ENCODE peak calls at places on chromosomes 7 and 10, in eight cellular contexts. A is stimulated activated CD4-positive, alpha-beta T cell treated with anti-CD3 and anti-CD28 coated beads, Interleukin-2, amount 100 ng/mL, for 24 hours; G is A172; Q is activated T-helper 1 cell treated with Interleukin-2 at 50 U/mL for 16 hours; P is progenitor cell of endocrine pancreas; C is GM20000; I is fibroblast of the aortic adventitia; N is right lobe of liver. U is an unnamed sample.
A peak's percentile ranks its signal among the peaks of the same experiment; 100 is the strongest.

GRCh38 chr7:29143698-29144203 is 2.6 kb downstream of the CPVL start:
- DNase-seq in A (no peak), G (no peak), Q (no peak), P (no peak), C (no peak), I (no peak), N (no peak), U (no peak)

GRCh38 chr7:146831875-146832274 is 715.3 kb downstream of the CNTNAP2 start:
- DNase-seq in A (no peak), G (no peak), Q (no peak), P (no peak), C (no peak), I (no peak), N (no peak), U (no peak)

GRCh38 chr7:112596981-112597380 is 116.2 kb downstream of the LSMEM1 start:
- DNase-seq in A (no peak), G (no peak), Q (no peak), P (no peak), C (no peak), I (peak; percentile 67), N (no peak), U (no peak)

GRCh38 chr7:74021546-74022320 is 6.2 kb upstream of the ELN start:
- DNase-seq in A (no peak), G (no peak), Q (no peak), P (no peak), C (no peak), I (no peak), N (no peak), U (no peak)

GRCh38 chr10:125027889-125028288 is 86.0 kb downstream of the ZRANB1 start:
- DNase-seq in A (no peak), G (no peak), Q (no peak), P (no peak), C (no peak), I (no peak), N (no peak), U (no peak)

GRCh38 chr10:102240467-102241036 is 760 bp downstream of the PITX3 start:
- DNase-seq in A (no peak), G (no peak), Q (no peak), P (no peak), C (no peak), I (no peak), N (no peak), U (no peak)

GRCh38 chr10:121684276-121684675 is 86.0 kb upstream of the FGFR2 start:
- DNase-seq in A (no peak), G (no peak), Q (no peak), P (no peak), C (no peak), I (no peak), N (no peak), U (no peak)

GRCh38 chr10:110834622-110835219 is 37.0 kb upstream of the PDCD4 start:
- DNase-seq in A (no peak), G (no peak), Q (no peak), P (no peak), C (no peak), I (peak; percentile 32), N (no peak), U (no peak)

GRCh38 chr7:157844141-157844540 is 507.3 kb downstream of the DNAJB6 start:
- DNase-seq in A (no peak), G (no peak), Q (no peak), P (no peak), C (no peak), I (no peak), N (no peak), U (no peak)

GRCh38 chr7:155864991-155865690 is 52.9 kb upstream of the SHH start:
- DNase-seq in A (no peak), G (no peak), Q (no peak), P (no peak), C (no peak), I (no peak), N (no peak), U (no peak)

GRCh38 chr10:50576995-50577394 is 46.8 kb downstream of the SGMS1 start:
- DNase-seq in A (no peak), G (no peak), Q (no peak), P (no peak), C (no peak), I (no peak), N (no peak), U (no peak)

GRCh38 chr10:63246361-63246760 is 113.2 kb downstream of the NRBF2 start:
- DNase-seq in A (no peak), G (no peak), Q (no peak), P (no peak), C (no peak), I (peak; percentile 12), N (no peak), U (no peak)

GRCh38 chr7:192035-192649 is at the start of gene FAM20C:
- DNase-seq in A (peak; percentile 64), G (peak; percentile 64), Q (no peak), P (peak; percentile 55), C (no peak), I (peak; percentile 80), N (peak; percentile 94), U (peak; percentile 99)

GRCh38 chr10:113162960-113163359 is 212.9 kb downstream of the TCF7L2 start:
- DNase-seq in A (no peak), G (no peak), Q (no peak), P (no peak), C (no peak), I (no peak), N (no peak), U (no peak)

GRCh38 chr7:130942211-130942964 is 208.4 kb upstream of the KLF14 start:
- DNase-seq in A (no peak), G (peak; percentile 53), Q (no peak), P (no peak), C (no peak), I (peak; percentile 37), N (peak; percentile 74), U (no peak)

GRCh38 chr7:116738378-116738777 is 66.4 kb downstream of the MET start:
- DNase-seq in A (no peak), G (no peak), Q (no peak), P (no peak), C (no peak), I (no peak), N (no peak), U (no peak)

GRCh38 chr10:106535304-106535964 is 629.1 kb downstream of the SORCS1 start:
- DNase-seq in A (no peak), G (no peak), Q (no peak), P (no peak), C (no peak), I (no peak), N (no peak), U (no peak)